ENCODE peak calls at places on chromosomes 1 and 21, in four cellular contexts. I, U, O and E are unnamed samples.

GRCh38 chr21:14981246-14981645 is 83.6 kb downstream of the NRIP1 start:
- DNase-seq in I (no peak), U (no peak), O (no peak), E (no peak)

GRCh38 chr1:53344921-53345838 is 17.3 kb upstream of the LRP8 start:
- DNase-seq in I (peak), U (no peak), O (no peak), E (no peak)

GRCh38 chr1:226871636-226872327 is 1.4 kb downstream of the PSEN2 start:
- DNase-seq in I (no peak), U (no peak), O (no peak), E (no peak)

GRCh38 chr1:207115269-207115668 is 11.2 kb downstream of the C4BPA start:
- DNase-seq in I (no peak), U (no peak), O (no peak), E (peak)

GRCh38 chr1:41330588-41331545 is 30.4 kb upstream of the FOXO6 start:
- DNase-seq in I (no peak), U (no peak), O (no peak), E (peak)

GRCh38 chr21:15820327-15820726 is 90.5 kb downstream of the USP25 start:
- DNase-seq in I (no peak), U (no peak), O (no peak), E (no peak)

GRCh38 chr1:221947731-221948130 is 205.8 kb upstream of the DUSP10 start:
- DNase-seq in I (no peak), U (no peak), O (no peak), E (no peak)

GRCh38 chr21:34126269-34126668 is 52.9 kb downstream of the MRPS6 start:
- DNase-seq in I (no peak), U (no peak), O (peak), E (peak)